ENCODE peak calls at places on chromosomes 12 and 14, in eight cellular contexts. L, T, Y, Z, R, O, N and E are unnamed samples.
A peak's percentile ranks its signal among the peaks of the same experiment; 100 is the strongest.

GRCh38 chr12:25830456-25830855 is 128.0 kb upstream of the RASSF8 start:
- DNase-seq in R (no peak), O (no peak), Z (no peak), Y (no peak), L (no peak), N (no peak), T (no peak), E (peak; percentile 73)

GRCh38 chr12:46490635-46491034 is 118.1 kb upstream of the SLC38A2 start:
- DNase-seq in N (no peak), R (no peak), Z (no peak), T (no peak), Y (no peak), L (no peak), O (no peak), E (peak; percentile 77)

GRCh38 chr12:24661657-24662096 is 287.2 kb downstream of the BCAT1 start:
- DNase-seq in T (peak; percentile 51), Z (peak; percentile 64), O (no peak), N (peak; percentile 51), L (no peak), R (peak; percentile 77), Y (no peak), E (peak; percentile 69)

GRCh38 chr14:98470663-98471062 is 801.3 kb downstream of the BCL11B start:
- DNase-seq in N (no peak), L (no peak), T (no peak), R (no peak), Z (peak; percentile 5), O (no peak), Y (no peak), E (no peak)

GRCh38 chr14:103191856-103192835 is 68.9 kb downstream of the TNFAIP2 start:
- DNase-seq in R (no peak), N (no peak), T (no peak), Y (no peak), Z (no peak), L (no peak), O (no peak), E (no peak)

GRCh38 chr12:123907021-123907420 is 65.6 kb downstream of the CCDC92 start:
- DNase-seq in T (no peak), O (no peak), R (no peak), N (no peak), L (no peak), Z (no peak), Y (no peak), E (no peak)

GRCh38 chr14:75201087-75201486 is 24.7 kb upstream of the TMED10 start:
- DNase-seq in T (no peak), L (no peak), Y (no peak), Z (peak; percentile 28), O (no peak), N (no peak), R (no peak), E (no peak)

GRCh38 chr14:84445486-84445885 is 1084.5 kb upstream of the FLRT2 start:
- DNase-seq in L (no peak), Y (no peak), Z (no peak), R (no peak), T (no peak), N (no peak), O (no peak), E (no peak)

GRCh38 chr14:95156765-95157194 is 549 bp downstream of the DICER1 start:
- DNase-seq in T (peak; percentile 10), O (no peak), L (peak; percentile 68), Z (peak; percentile 42), Y (no peak), N (peak; percentile 63), R (peak; percentile 52), E (peak; percentile 72)

GRCh38 chr12:116436561-116437249 is 122.5 kb upstream of the MAP1LC3B2 start:
- DNase-seq in Y (no peak), O (no peak), Z (peak; percentile 21), L (no peak), R (no peak), N (no peak), T (no peak), E (no peak)

GRCh38 chr14:85856430-85856829 is 326.5 kb downstream of the FLRT2 start:
- DNase-seq in L (no peak), T (no peak), Z (no peak), N (no peak), R (no peak), Y (no peak), O (no peak), E (peak; percentile 23)

GRCh38 chr14:30521899-30522736 is 36.8 kb upstream of the G2E3 start:
- DNase-seq in N (no peak), Y (peak; percentile 43), T (peak; percentile 7), L (no peak), O (no peak), Z (no peak), R (no peak), E (peak; percentile 79)

GRCh38 chr14:64235652-64236640 is 58.2 kb downstream of the ESR2 start:
- DNase-seq in T (no peak), R (no peak), Y (no peak), L (no peak), N (no peak), Z (no peak), O (no peak), E (no peak)

GRCh38 chr12:90163975-90164374 is 455.3 kb upstream of the ATP2B1 start:
- DNase-seq in Z (no peak), N (no peak), R (no peak), Y (no peak), L (no peak), T (peak; percentile 5), O (no peak), E (no peak)

GRCh38 chr12:106342397-106343212 is 14.9 kb upstream of the POLR3B start:
- DNase-seq in L (no peak), Z (peak; percentile 74), N (peak; percentile 91), O (no peak), R (peak; percentile 88), Y (peak; percentile 8), T (peak; percentile 67), E (peak; percentile 90)

GRCh38 chr12:122097641-122098364 is 19.2 kb downstream of the MLXIP start:
- DNase-seq in Y (peak; percentile 74), N (peak; percentile 79), R (no peak), L (no peak), O (no peak), T (no peak), Z (peak; percentile 99), E (no peak)

GRCh38 chr12:114611145-114612018 is 72.6 kb downstream of the TBX3 start:
- DNase-seq in Y (no peak), Z (no peak), T (no peak), O (no peak), R (no peak), L (no peak), N (no peak), E (no peak)

GRCh38 chr14:99689266-99690236 is 5.5 kb downstream of the CYP46A1 start:
- DNase-seq in R (peak; percentile 22), T (no peak), O (no peak), N (no peak), L (peak; percentile 36), Y (no peak), Z (no peak), E (no peak)

GRCh38 chr12:115609356-115609755 is 668.1 kb downstream of the MED13L start:
- DNase-seq in Y (no peak), O (no peak), Z (no peak), T (no peak), L (no peak), R (no peak), N (no peak), E (no peak)

GRCh38 chr14:68285421-68286179 is 466.0 kb downstream of the RAD51B start:
- DNase-seq in L (peak; percentile 73), R (no peak), N (no peak), Z (peak; percentile 9), T (no peak), O (peak; percentile 90), Y (no peak), E (no peak)